ENCODE peak calls at places on chromosomes 2 and 18, in four cellular contexts. J is CD8-positive, alpha-beta T cell; O is GM06990; A is IMR-90. F is an unnamed sample.

GRCh38 chr18:38427234-38427633 is 861.6 kb upstream of the CELF4 start:
- DNase-seq in A (no peak), J (no peak), O (no peak), F (no peak)

GRCh38 chr2:63990072-63990471 is 29.2 kb downstream of the VPS54 start:
- DNase-seq in J (no peak), O (no peak), A (no peak), F (no peak)

GRCh38 chr18:76256897-76257500 is 238.0 kb downstream of the ZNF516 start:
- DNase-seq in A (peak; percentile 75), J (no peak), O (no peak), F (no peak)

GRCh38 chr2:22904126-22904684 is 480.8 kb upstream of the KLHL29 start:
- DNase-seq in J (no peak), A (no peak), O (no peak), F (peak; percentile 22)

GRCh38 chr2:222360146-222360545 is 61.3 kb upstream of the PAX3 start:
- DNase-seq in O (no peak), A (no peak), J (no peak), F (no peak)

GRCh38 chr2:209767316-209767715 is 4.3 kb upstream of the UNC80 start:
- DNase-seq in A (no peak), J (no peak), O (no peak), F (no peak)

GRCh38 chr2:148876589-148877402 is 1.8 kb downstream of the KIF5C start:
- DNase-seq in A (no peak), J (peak; percentile 52), O (peak; percentile 22), F (peak; percentile 59)

GRCh38 chr2:10332402-10333246 is 29.9 kb downstream of the HPCAL1 start:
- DNase-seq in O (no peak), J (no peak), A (no peak), F (no peak)

GRCh38 chr2:43905388-43905803 is 66.6 kb downstream of the ABCG8 start:
- DNase-seq in J (no peak), O (no peak), A (no peak), F (peak; percentile 18)

GRCh38 chr18:25599443-25599842 is 247.5 kb upstream of the ZNF521 start:
- DNase-seq in A (no peak), J (no peak), O (no peak), F (no peak)

GRCh38 chr2:212237350-212238095 is 301.1 kb downstream of the ERBB4 start:
- DNase-seq in J (peak; percentile 6), A (no peak), O (no peak), F (no peak)

GRCh38 chr2:62559582-62559981 is 53.6 kb upstream of the TMEM17 start:
- DNase-seq in J (no peak), O (no peak), A (no peak), F (no peak)

GRCh38 chr2:144950874-144951560 is 431.1 kb upstream of the ZEB2 start:
- DNase-seq in O (no peak), J (no peak), A (peak; percentile 88), F (no peak)

GRCh38 chr2:222296911-222297599 is 1.7 kb downstream of the PAX3 start:
- DNase-seq in A (no peak), J (no peak), O (no peak), F (no peak)

GRCh38 chr2:176093145-176093888 is 796 bp downstream of the HOXD13 start:
- DNase-seq in O (no peak), J (no peak), A (no peak), F (no peak)

GRCh38 chr2:80073134-80073561 is 231.4 kb downstream of the LRRTM1 start:
- DNase-seq in O (no peak), A (peak; percentile 73), J (no peak), F (peak; percentile 35)

GRCh38 chr2:234130734-234131133 is 80.2 kb downstream of the SPP2 start:
- DNase-seq in A (no peak), O (no peak), J (no peak), F (no peak)

GRCh38 chr2:55887906-55888625 is 35.5 kb downstream of the EFEMP1 start:
- DNase-seq in J (no peak), A (peak; percentile 94), O (no peak), F (no peak)

GRCh38 chr2:113977660-113978523 is 88.0 kb downstream of the ACTR3 start:
- DNase-seq in O (no peak), J (no peak), A (peak; percentile 72), F (no peak)

GRCh38 chr2:109457366-109457765 is 156.4 kb downstream of the SEPTIN10 start:
- DNase-seq in O (no peak), A (no peak), J (no peak), F (no peak)

GRCh38 chr2:85396531-85397470 is 13.4 kb downstream of the CAPG start:
- DNase-seq in O (no peak), J (no peak), A (no peak), F (no peak)

GRCh38 chr18:79786781-79787526 is 10.8 kb upstream of the KCNG2 start:
- DNase-seq in A (peak; percentile 66), O (no peak), J (no peak), F (no peak)

GRCh38 chr2:31122133-31122532 is 16.1 kb downstream of the GALNT14 start:
- DNase-seq in A (no peak), O (no peak), J (no peak), F (no peak)

GRCh38 chr2:1538663-1539062 is 125.4 kb downstream of the TPO start:
- DNase-seq in O (no peak), J (no peak), A (peak; percentile 34), F (no peak)

GRCh38 chr2:43421194-43421593 is 174.6 kb downstream of the THADA start:
- DNase-seq in O (no peak), A (no peak), J (no peak), F (no peak)

GRCh38 chr2:136135924-136136906 is 18.3 kb upstream of the CXCR4 start:
- DNase-seq in J (peak; percentile 95), A (no peak), O (peak; percentile 69), F (peak; percentile 51)

GRCh38 chr2:199911877-199912161 is 726 bp downstream of the C2orf69 start:
- DNase-seq in A (no peak), J (no peak), O (no peak), F (no peak)

DNA sequence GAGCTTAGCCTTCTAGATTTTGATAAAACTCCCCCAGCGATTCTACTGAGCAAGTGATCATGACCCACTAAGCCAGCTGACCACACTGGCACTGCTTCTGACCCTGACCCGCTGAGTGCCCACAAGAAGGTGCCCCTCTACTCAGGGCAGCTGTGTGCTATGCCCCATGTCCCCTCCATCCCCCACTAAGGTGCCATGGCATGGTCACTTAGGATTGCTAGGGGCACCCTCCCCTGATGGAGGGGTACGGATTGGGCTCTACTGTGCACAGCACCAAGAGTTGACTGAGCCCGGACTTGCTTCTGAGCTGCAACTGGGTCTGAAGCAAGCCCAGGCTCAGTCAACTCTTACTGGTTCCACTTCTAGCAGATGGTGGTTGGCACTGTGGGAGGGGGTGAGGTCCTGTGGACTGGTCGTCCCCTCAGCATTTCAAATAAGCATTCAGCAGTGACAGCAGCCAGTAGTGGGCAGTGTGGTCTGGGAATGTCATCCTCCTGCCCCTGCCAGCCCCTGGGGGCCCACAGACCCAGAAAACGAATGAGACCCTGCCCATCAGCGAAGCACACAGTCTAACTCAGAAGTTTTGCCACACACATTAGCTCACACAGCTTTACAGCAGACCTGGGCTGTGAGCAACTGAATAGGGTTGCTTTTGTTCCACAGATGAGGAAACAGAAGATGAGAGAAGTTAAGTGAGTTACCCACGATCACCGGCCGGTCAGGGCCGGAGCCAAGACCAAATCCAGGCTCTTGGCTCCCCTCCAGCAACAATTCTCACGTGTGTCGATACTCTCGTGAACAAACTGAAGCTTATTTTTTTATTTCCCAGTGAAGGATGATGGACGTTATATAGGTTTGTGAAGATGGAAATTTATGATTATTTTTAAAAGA is 52.1 kb upstream of the FOSL2 start:
- DNase-seq in A (no peak), O (no peak), J (no peak), F (no peak)
- TF ChIP-seq CTCF in A (no peak), O (no peak), J (no peak), F (no peak)

GRCh38 chr2:239763433-239764097 is 261.6 kb downstream of the NDUFA10 start:
- DNase-seq in O (no peak), A (no peak), J (no peak), F (no peak)
- TF ChIP-seq CTCF in O (no peak), A (no peak), J (no peak), F (no peak)

GRCh38 chr18:23237524-23238151 is 102.4 kb downstream of the CABLES1 start:
- DNase-seq in J (peak; percentile 43), O (peak; percentile 81), A (peak; percentile 41), F (peak; percentile 77)
- TF ChIP-seq CTCF in J (no peak), O (peak; percentile 60), A (peak; percentile 18), F (peak; percentile 39)

DNA sequence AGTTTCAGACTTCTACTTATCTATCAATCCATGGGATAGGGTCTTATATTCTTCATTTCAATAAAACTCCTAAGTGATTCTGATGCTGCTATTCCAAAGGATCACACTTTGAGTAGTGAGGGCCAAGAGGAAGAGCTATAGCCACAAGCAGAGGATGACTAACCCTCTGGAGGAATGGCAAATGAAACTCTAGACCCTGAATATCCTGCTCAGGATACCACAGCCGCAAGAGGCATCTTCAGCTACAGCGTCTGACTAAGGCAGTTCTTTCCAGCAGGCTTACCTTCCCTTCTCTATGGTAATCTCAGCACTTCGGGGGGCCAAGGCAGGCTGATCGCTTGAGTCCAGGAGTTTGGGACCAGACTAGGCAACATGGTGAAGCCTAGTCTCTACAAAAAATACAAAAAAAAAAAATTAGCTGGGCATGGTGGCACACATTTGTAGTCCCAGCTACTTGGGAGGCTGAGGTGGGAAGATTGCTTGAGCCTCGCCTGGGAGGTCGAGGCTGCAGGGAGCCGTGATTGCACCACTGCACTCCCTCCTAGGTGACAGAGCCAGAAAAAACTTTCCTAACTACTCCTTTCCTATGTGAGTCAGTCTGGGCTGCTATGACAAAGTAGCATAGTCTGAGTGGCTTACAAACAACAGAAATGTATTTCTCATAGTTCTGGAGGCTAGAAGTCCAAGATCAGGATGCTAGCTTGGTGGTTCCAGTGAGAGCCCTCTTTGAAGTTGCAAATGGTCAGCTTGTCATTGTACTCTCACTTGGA is 371.9 kb downstream of the IRS1 start:
- DNase-seq in O (no peak), J (no peak), A (peak; percentile 97), F (no peak)
- TF ChIP-seq CTCF in O (no peak), J (no peak), A (peak; percentile 20), F (no peak)

DNA sequence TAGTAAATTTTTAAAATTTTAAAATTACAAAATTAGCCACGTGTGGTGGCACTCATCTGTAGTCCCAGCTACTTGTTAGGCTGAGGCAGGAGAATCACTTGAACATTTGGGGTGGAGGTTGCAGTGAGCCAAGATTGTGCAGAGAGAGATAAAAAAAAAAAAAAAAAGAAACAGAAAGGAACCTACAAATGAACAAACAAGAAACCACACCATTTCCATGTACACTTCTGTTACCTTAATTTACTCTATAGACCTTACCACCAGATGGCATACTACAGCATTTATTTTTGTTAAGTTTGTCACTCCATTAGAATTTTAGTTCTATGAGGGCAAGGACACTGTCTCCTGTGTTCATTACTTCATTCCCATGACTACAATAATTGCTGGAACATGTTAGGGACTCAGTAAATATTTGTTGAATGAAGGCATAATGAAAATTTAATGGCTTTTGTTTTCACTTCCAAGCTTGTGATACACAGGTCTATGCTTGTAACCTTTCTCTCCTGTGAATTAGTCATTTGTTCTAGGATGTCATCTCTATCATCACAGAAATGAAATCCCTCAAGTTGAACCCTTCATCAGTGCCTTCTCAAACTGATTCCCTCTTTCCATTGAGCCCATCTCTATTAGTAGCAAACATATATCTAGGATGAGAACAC is 76.0 kb downstream of the ARHGAP15 start:
- DNase-seq in J (no peak), A (peak; percentile 8), O (no peak), F (peak; percentile 9)
- TF ChIP-seq CTCF in J (peak; percentile 52), A (peak; percentile 35), O (peak; percentile 41), F (peak; percentile 23)